ENCODE peak calls at places on chromosome 22, in nine cellular contexts. One of them, this sample, is unnamed.

GRCh38 chr22:37304595-37305343 is 22.5 kb downstream of the CYTH4 start:
- DNase-seq in prostate gland: no peak
- DNase-seq in K562: peak
- DNase-seq in stomach: no peak
- DNase-seq in breast epithelium: no peak
- DNase-seq in sigmoid colon: no peak
- DNase-seq in HCT116: no peak
- DNase-seq in transverse colon: no peak
- DNase-seq in endothelial cell of umbilical vein: peak
- DNase-seq in this sample: no peak

GRCh38 chr22:48081281-48081680 is 1318.8 kb downstream of the TBC1D22A start:
- DNase-seq in transverse colon: no peak
- DNase-seq in prostate gland: no peak
- DNase-seq in sigmoid colon: peak
- DNase-seq in endothelial cell of umbilical vein: no peak
- DNase-seq in K562: no peak
- DNase-seq in stomach: no peak
- DNase-seq in HCT116: no peak
- DNase-seq in breast epithelium: no peak
- DNase-seq in this sample: no peak

GRCh38 chr22:39617342-39617741 is 46.8 kb downstream of the CACNA1I start:
- DNase-seq in K562: no peak
- DNase-seq in stomach: no peak
- DNase-seq in prostate gland: no peak
- DNase-seq in transverse colon: no peak
- DNase-seq in breast epithelium: no peak
- DNase-seq in sigmoid colon: no peak
- DNase-seq in HCT116: no peak
- DNase-seq in endothelial cell of umbilical vein: no peak
- DNase-seq in this sample: no peak

GRCh38 chr22:40094449-40094848 is 83.3 kb upstream of the TNRC6B start:
- DNase-seq in sigmoid colon: no peak
- DNase-seq in breast epithelium: no peak
- DNase-seq in endothelial cell of umbilical vein: no peak
- DNase-seq in K562: no peak
- DNase-seq in prostate gland: no peak
- DNase-seq in HCT116: no peak
- DNase-seq in transverse colon: no peak
- DNase-seq in stomach: no peak
- DNase-seq in this sample: no peak

GRCh38 chr22:42969348-42969975 is 45.5 kb downstream of the PACSIN2 start:
- DNase-seq in stomach: no peak
- DNase-seq in endothelial cell of umbilical vein: no peak
- DNase-seq in K562: no peak
- DNase-seq in sigmoid colon: no peak
- DNase-seq in transverse colon: no peak
- DNase-seq in breast epithelium: no peak
- DNase-seq in prostate gland: no peak
- DNase-seq in HCT116: no peak
- DNase-seq in this sample: no peak

GRCh38 chr22:23414727-23415489 is 165.2 kb downstream of the IGLL1 start:
- DNase-seq in prostate gland: no peak
- DNase-seq in HCT116: no peak
- DNase-seq in stomach: peak
- DNase-seq in sigmoid colon: no peak
- DNase-seq in transverse colon: no peak
- DNase-seq in endothelial cell of umbilical vein: no peak
- DNase-seq in K562: no peak
- DNase-seq in breast epithelium: no peak
- DNase-seq in this sample: peak

GRCh38 chr22:49880281-49880680 is 26.6 kb downstream of the ZBED4 start:
- DNase-seq in endothelial cell of umbilical vein: peak
- DNase-seq in HCT116: no peak
- DNase-seq in K562: no peak
- DNase-seq in transverse colon: peak
- DNase-seq in stomach: no peak
- DNase-seq in sigmoid colon: no peak
- DNase-seq in prostate gland: no peak
- DNase-seq in breast epithelium: no peak
- DNase-seq in this sample: no peak

GRCh38 chr22:23193420-23193819 is 13.1 kb downstream of the BCR start:
- DNase-seq in stomach: no peak
- DNase-seq in transverse colon: no peak
- DNase-seq in sigmoid colon: no peak
- DNase-seq in HCT116: no peak
- DNase-seq in endothelial cell of umbilical vein: no peak
- DNase-seq in K562: no peak
- DNase-seq in prostate gland: no peak
- DNase-seq in breast epithelium: no peak
- DNase-seq in this sample: no peak

GRCh38 chr22:24499706-24500105 is 4.6 kb downstream of the UPB1 start:
- DNase-seq in K562: no peak
- DNase-seq in HCT116: no peak
- DNase-seq in stomach: no peak
- DNase-seq in sigmoid colon: no peak
- DNase-seq in breast epithelium: no peak
- DNase-seq in endothelial cell of umbilical vein: no peak
- DNase-seq in transverse colon: no peak
- DNase-seq in prostate gland: no peak
- DNase-seq in this sample: no peak

GRCh38 chr22:38927033-38927789 is 30.2 kb upstream of the APOBEC3A start:
- DNase-seq in transverse colon: peak
- DNase-seq in sigmoid colon: peak
- DNase-seq in stomach: peak
- DNase-seq in breast epithelium: peak
- DNase-seq in prostate gland: peak
- DNase-seq in endothelial cell of umbilical vein: peak
- DNase-seq in K562: no peak
- DNase-seq in HCT116: peak
- DNase-seq in this sample: no peak

DNA sequence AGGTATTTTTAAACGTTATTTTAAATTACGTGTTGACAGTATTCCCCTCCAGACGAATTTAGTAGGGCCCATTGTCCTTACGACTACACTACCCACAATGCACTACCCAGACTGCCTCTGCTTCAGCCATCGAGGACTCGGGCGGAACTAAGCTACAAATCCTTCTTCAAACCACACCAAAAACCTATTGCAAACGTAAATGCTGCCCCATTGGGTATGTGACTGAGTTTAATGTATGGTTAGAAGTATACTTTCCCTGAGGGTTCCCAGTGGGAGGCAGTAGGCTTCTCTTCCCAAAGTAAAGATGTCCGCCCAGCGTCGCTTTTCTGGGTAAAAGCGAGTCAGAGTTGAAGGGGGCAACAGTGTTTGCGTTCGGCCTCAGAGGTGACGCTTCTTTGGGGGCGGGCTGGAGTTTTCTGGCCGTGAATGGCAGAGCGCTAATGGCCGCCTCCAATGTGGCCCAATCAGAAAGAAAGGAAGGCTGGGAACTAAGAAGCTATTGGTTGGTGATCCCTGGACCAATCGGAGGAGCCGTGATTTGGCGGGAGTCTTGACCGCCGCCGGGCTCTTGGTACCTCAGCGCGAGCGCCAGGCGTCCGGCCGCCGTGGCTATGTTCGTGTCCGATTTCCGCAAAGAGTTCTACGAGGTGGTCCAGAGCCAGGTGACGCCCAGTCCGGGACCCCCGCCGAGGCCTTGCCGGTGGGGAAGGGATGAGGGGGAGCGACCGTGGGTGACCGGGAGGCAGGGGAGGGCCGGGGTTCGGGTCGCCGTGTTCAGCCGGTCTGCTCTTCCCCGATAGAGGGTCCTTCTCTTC is at the start of gene CDC45:
- DNase-seq in stomach: peak
- DNase-seq in K562: peak
- DNase-seq in sigmoid colon: peak
- DNase-seq in transverse colon: peak
- DNase-seq in prostate gland: peak
- DNase-seq in endothelial cell of umbilical vein: peak
- DNase-seq in HCT116: peak
- DNase-seq in breast epithelium: peak
- DNase-seq in this sample: peak
- TF ChIP-seq POLR2AphosphoS5 in stomach: peak
- TF ChIP-seq POLR2AphosphoS5 in K562: no peak
- TF ChIP-seq POLR2AphosphoS5 in sigmoid colon: no peak
- TF ChIP-seq POLR2AphosphoS5 in transverse colon: no peak
- TF ChIP-seq POLR2AphosphoS5 in prostate gland: peak
- TF ChIP-seq POLR2AphosphoS5 in endothelial cell of umbilical vein: peak
- TF ChIP-seq POLR2AphosphoS5 in HCT116: peak
- TF ChIP-seq POLR2AphosphoS5 in breast epithelium: peak
- TF ChIP-seq POLR2AphosphoS5 in this sample: no peak

GRCh38 chr22:26483439-26484359 is at the start of the genes HPS4 and SRRD:
- DNase-seq in sigmoid colon: peak
- DNase-seq in transverse colon: peak
- DNase-seq in HCT116: peak
- DNase-seq in prostate gland: peak
- DNase-seq in endothelial cell of umbilical vein: peak
- DNase-seq in K562: peak
- DNase-seq in stomach: peak
- DNase-seq in breast epithelium: peak
- DNase-seq in this sample: peak
- TF ChIP-seq POLR2A in sigmoid colon: peak
- TF ChIP-seq POLR2A in transverse colon: peak
- TF ChIP-seq POLR2A in HCT116: peak
- TF ChIP-seq POLR2A in prostate gland: peak
- TF ChIP-seq POLR2A in endothelial cell of umbilical vein: peak
- TF ChIP-seq POLR2A in K562: peak
- TF ChIP-seq POLR2A in stomach: no peak
- TF ChIP-seq POLR2A in breast epithelium: peak
- TF ChIP-seq POLR2A in this sample: peak

GRCh38 chr22:31106651-31107205 is 640 bp downstream of the SELENOM start:
- DNase-seq in sigmoid colon: peak
- DNase-seq in HCT116: no peak
- DNase-seq in breast epithelium: no peak
- DNase-seq in prostate gland: no peak
- DNase-seq in K562: no peak
- DNase-seq in transverse colon: no peak
- DNase-seq in stomach: no peak
- DNase-seq in endothelial cell of umbilical vein: no peak
- DNase-seq in this sample: no peak

GRCh38 chr22:31104869-31105268 is 2.5 kb downstream of the SELENOM start:
- DNase-seq in transverse colon: no peak
- DNase-seq in HCT116: no peak
- DNase-seq in breast epithelium: no peak
- DNase-seq in K562: no peak
- DNase-seq in endothelial cell of umbilical vein: no peak
- DNase-seq in prostate gland: no peak
- DNase-seq in stomach: no peak
- DNase-seq in sigmoid colon: peak
- DNase-seq in this sample: no peak

GRCh38 chr22:31105282-31105929 is 2.0 kb downstream of the SELENOM start:
- DNase-seq in sigmoid colon: peak
- DNase-seq in stomach: no peak
- DNase-seq in HCT116: no peak
- DNase-seq in K562: no peak
- DNase-seq in endothelial cell of umbilical vein: no peak
- DNase-seq in breast epithelium: no peak
- DNase-seq in prostate gland: no peak
- DNase-seq in transverse colon: no peak
- DNase-seq in this sample: no peak

GRCh38 chr22:31107206-31108118 is at the start of gene SELENOM:
- DNase-seq in HCT116: peak
- DNase-seq in transverse colon: peak
- DNase-seq in prostate gland: peak
- DNase-seq in stomach: peak
- DNase-seq in K562: peak
- DNase-seq in breast epithelium: peak
- DNase-seq in endothelial cell of umbilical vein: peak
- DNase-seq in sigmoid colon: peak
- DNase-seq in this sample: peak

DNA sequence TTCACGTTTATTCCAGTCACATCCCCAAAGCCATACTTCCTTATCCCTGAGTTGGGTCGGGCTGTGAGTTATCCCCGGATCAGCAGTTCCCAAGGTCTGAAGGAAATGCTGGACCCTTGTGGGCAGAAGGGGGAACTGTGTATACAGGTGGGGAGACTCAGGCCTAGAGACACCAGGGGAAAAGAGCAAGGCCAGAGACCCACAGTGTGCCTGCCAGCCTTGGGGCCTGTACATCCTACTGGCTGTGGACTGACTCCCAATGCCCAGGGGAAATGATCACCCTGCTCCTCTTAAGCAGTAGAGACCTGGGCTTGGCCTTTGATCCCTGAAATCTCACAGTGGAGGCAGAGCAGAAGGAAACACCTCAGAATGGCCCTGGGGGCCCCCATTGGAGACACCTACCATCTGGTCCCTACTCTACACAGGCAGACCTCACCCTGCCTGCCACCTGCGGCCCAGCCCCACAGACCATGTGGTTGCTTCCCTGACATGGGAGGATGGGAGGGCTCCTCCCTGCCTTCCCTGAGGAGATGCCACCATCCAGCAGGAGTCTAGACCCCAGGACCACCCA is 1.3 kb downstream of the SELENOM start:
- DNase-seq in transverse colon: no peak
- DNase-seq in prostate gland: no peak
- DNase-seq in stomach: no peak
- DNase-seq in endothelial cell of umbilical vein: no peak
- DNase-seq in sigmoid colon: peak
- DNase-seq in HCT116: no peak
- DNase-seq in K562: no peak
- DNase-seq in breast epithelium: no peak
- DNase-seq in this sample: no peak
- H3K4me3 ChIP-seq in transverse colon: peak
- H3K4me3 ChIP-seq in prostate gland: peak
- H3K4me3 ChIP-seq in stomach: peak
- H3K4me3 ChIP-seq in endothelial cell of umbilical vein: no peak
- H3K4me3 ChIP-seq in sigmoid colon: peak
- H3K4me3 ChIP-seq in HCT116: peak
- H3K4me3 ChIP-seq in K562: no peak
- H3K4me3 ChIP-seq in breast epithelium: peak
- H3K4me3 ChIP-seq in this sample: peak

DNA sequence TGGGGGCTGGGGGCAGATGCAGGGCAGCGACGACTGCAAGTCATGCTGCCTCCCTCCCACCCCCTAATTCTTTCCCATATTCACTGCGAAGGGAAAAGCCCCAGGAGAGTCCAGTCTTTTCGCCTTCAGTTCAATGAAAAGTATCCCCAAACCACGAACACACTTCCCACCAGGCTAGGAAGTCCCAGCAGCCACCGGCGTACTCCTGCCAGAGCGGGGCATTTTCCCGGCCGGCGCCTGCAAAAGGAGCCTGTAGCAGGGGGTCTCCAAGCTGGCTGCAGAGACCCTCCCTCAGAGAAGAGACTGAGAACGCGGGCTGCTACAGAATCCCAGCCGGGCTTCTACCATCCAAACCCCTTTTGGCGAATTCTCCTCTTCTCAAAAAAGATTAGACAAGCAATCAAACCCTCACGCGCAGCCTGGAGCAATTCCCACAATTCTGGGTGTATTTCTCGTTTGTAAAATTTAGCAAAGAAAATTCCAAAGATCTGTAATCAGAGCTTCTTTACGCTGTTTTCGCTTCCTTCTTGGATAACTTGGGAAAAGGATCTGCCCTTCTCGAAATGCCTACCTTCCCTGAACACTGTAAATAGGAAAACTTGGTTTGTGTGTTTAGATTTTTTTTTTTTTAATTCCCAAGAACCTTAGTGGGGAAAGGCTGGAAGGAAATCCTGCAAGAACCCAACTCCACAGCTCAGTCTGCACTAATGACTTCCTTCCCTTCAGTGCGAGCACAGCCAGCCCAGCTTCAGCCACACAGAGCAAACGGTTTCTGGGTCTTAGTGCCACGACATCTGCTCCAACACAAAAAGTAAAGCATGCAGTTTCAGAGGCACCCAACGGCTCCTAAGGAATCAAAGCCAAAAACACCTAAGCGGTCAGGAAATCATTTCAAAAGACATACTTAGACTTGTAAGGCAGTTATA is 236.4 kb downstream of the TTC28 start:
- DNase-seq in breast epithelium: peak
- DNase-seq in K562: peak
- DNase-seq in transverse colon: peak
- DNase-seq in prostate gland: peak
- DNase-seq in HCT116: no peak
- DNase-seq in sigmoid colon: peak
- DNase-seq in stomach: peak
- DNase-seq in endothelial cell of umbilical vein: peak
- DNase-seq in this sample: peak
- TF ChIP-seq POLR2AphosphoS5 in breast epithelium: peak
- TF ChIP-seq POLR2AphosphoS5 in K562: no peak
- TF ChIP-seq POLR2AphosphoS5 in transverse colon: peak
- TF ChIP-seq POLR2AphosphoS5 in prostate gland: peak
- TF ChIP-seq POLR2AphosphoS5 in HCT116: no peak
- TF ChIP-seq POLR2AphosphoS5 in sigmoid colon: peak
- TF ChIP-seq POLR2AphosphoS5 in stomach: peak
- TF ChIP-seq POLR2AphosphoS5 in endothelial cell of umbilical vein: no peak
- TF ChIP-seq POLR2AphosphoS5 in this sample: no peak

This sample was measured in suprapubic skin.